ENCODE peak calls at places on chromosome 9, in six cellular contexts. R, W, M, D, C and S are unnamed samples.

GRCh38 chr9:94783121-94783664 is 56.7 kb downstream of the AOPEP start:
- DNase-seq in R (peak; percentile 78), W (peak; percentile 60), M (peak; percentile 40), C (peak; percentile 67), D (no peak), S (peak; percentile 45)

GRCh38 chr9:128903871-128904371 is 16.9 kb upstream of the PHYHD1 start:
- DNase-seq in M (no peak), D (no peak), W (no peak), C (no peak), R (no peak), S (no peak)

GRCh38 chr9:126880226-126880946 is 19.9 kb downstream of the ZBTB34 start:
- DNase-seq in C (no peak), R (no peak), W (no peak), M (no peak), D (no peak), S (no peak)

GRCh38 chr9:81686614-81687520 is 2.5 kb downstream of the TLE1 start:
- DNase-seq in R (peak; percentile 81), C (peak; percentile 64), M (no peak), D (peak; percentile 56), W (peak; percentile 51), S (no peak)

GRCh38 chr9:89891221-89892052 is 286.6 kb downstream of the GADD45G start:
- DNase-seq in M (peak; percentile 11), W (no peak), R (no peak), C (no peak), D (no peak), S (no peak)

GRCh38 chr9:115391166-115391825 is 273.3 kb upstream of the TNC start:
- DNase-seq in W (no peak), M (no peak), R (no peak), C (no peak), D (no peak), S (no peak)

GRCh38 chr9:113572076-113572861 is 108.7 kb downstream of the RGS3 start:
- DNase-seq in D (no peak), M (no peak), W (no peak), C (no peak), R (no peak), S (no peak)

GRCh38 chr9:136765041-136765440 is 723 bp upstream of the LCN15 start:
- DNase-seq in M (no peak), C (no peak), R (no peak), W (no peak), D (no peak), S (no peak)

GRCh38 chr9:122819791-122820489 is 8.4 kb downstream of the PDCL start:
- DNase-seq in M (no peak), D (peak; percentile 40), R (no peak), W (no peak), C (no peak), S (no peak)

GRCh38 chr9:126055386-126055785 is 271.2 kb upstream of the MVB12B start:
- DNase-seq in R (no peak), W (no peak), C (no peak), D (no peak), M (no peak), S (no peak)

GRCh38 chr9:29126783-29127182 is 1553.5 kb upstream of the C9orf72 start:
- DNase-seq in D (no peak), C (no peak), M (no peak), W (no peak), R (no peak), S (no peak)

GRCh38 chr9:73810585-73811215 is 659.0 kb downstream of the ANXA1 start:
- DNase-seq in R (no peak), M (no peak), W (no peak), D (peak; percentile 6), C (no peak), S (no peak)

GRCh38 chr9:98240475-98240874 is 15.0 kb downstream of the TBC1D2 start:
- DNase-seq in D (no peak), C (no peak), R (no peak), W (peak; percentile 39), M (no peak), S (no peak)

GRCh38 chr9:38685535-38685934 is 34.4 kb downstream of the FAM240B start:
- DNase-seq in W (no peak), M (no peak), D (no peak), R (no peak), C (no peak), S (no peak)